ENCODE peak calls at places on chromosomes 2 and 18, in ten cellular contexts. J, Z, V, R, X, H, N, C, M and Y are unnamed samples.

GRCh38 chr2:43136011-43136799 is 90.2 kb downstream of the ZFP36L2 start:
- DNase-seq in J (no peak), Z (peak), V (peak), R (no peak), X (no peak), H (no peak), N (no peak), C (no peak), M (no peak), Y (no peak)

GRCh38 chr2:129767346-129767745 is 212.1 kb upstream of the RAB6C start:
- DNase-seq in J (no peak), Z (no peak), V (no peak), R (no peak), X (no peak), H (no peak), N (no peak), C (no peak), M (no peak), Y (no peak)

GRCh38 chr2:58449286-58450010 is 208.3 kb upstream of the FANCL start:
- DNase-seq in J (no peak), Z (no peak), V (peak), R (no peak), X (no peak), H (no peak), N (no peak), C (no peak), M (no peak), Y (no peak)

GRCh38 chr2:54669677-54670484 is 53.6 kb upstream of the EML6 start:
- DNase-seq in J (peak), Z (no peak), V (no peak), R (no peak), X (peak), H (peak), N (no peak), C (peak), M (peak), Y (no peak)

GRCh38 chr2:98277156-98277859 is 68.9 kb upstream of the CNGA3 start:
- DNase-seq in J (no peak), Z (no peak), V (no peak), R (no peak), X (no peak), H (no peak), N (no peak), C (no peak), M (no peak), Y (no peak)

GRCh38 chr2:30193104-30193681 is 38.1 kb upstream of the LBH start:
- DNase-seq in J (no peak), Z (no peak), V (no peak), R (no peak), X (no peak), H (peak), N (no peak), C (no peak), M (no peak), Y (no peak)

GRCh38 chr2:55155764-55156221 is 76.3 kb downstream of the CLHC1 start:
- DNase-seq in J (peak), Z (peak), V (no peak), R (no peak), X (peak), H (peak), N (no peak), C (peak), M (peak), Y (no peak)

GRCh38 chr18:79001001-79001400 is 21.4 kb downstream of the SALL3 start:
- DNase-seq in J (no peak), Z (no peak), V (no peak), R (no peak), X (no peak), H (no peak), N (no peak), C (no peak), M (no peak), Y (no peak)

GRCh38 chr2:232398293-232399034 is 8.2 kb upstream of the ALPG start:
- DNase-seq in J (no peak), Z (peak), V (no peak), R (no peak), X (no peak), H (no peak), N (no peak), C (no peak), M (no peak), Y (no peak)

GRCh38 chr2:43609304-43609883 is 13.6 kb upstream of the THADA start:
- DNase-seq in J (peak), Z (peak), V (peak), R (no peak), X (peak), H (peak), N (peak), C (peak), M (peak), Y (peak)

GRCh38 chr2:106581755-106582430 is 94.7 kb downstream of the CD8B2 start:
- DNase-seq in J (peak), Z (no peak), V (peak), R (peak), X (peak), H (peak), N (peak), C (peak), M (peak), Y (peak)

GRCh38 chr18:50560681-50561629 is 1.1 kb downstream of the MAPK4 start:
- DNase-seq in J (no peak), Z (no peak), V (no peak), R (no peak), X (peak), H (no peak), N (no peak), C (no peak), M (no peak), Y (peak)

GRCh38 chr2:152407806-152408205 is 72.8 kb downstream of the FMNL2 start:
- DNase-seq in J (no peak), Z (no peak), V (no peak), R (no peak), X (no peak), H (no peak), N (no peak), C (no peak), M (no peak), Y (no peak)

GRCh38 chr18:28657836-28658410 is 481.0 kb upstream of the CDH2 start:
- DNase-seq in J (no peak), Z (no peak), V (no peak), R (no peak), X (no peak), H (peak), N (no peak), C (peak), M (peak), Y (no peak)

GRCh38 chr18:55634545-55634944 is 46.6 kb upstream of the TCF4 start:
- DNase-seq in J (peak), Z (peak), V (no peak), R (no peak), X (no peak), H (peak), N (no peak), C (peak), M (peak), Y (no peak)

GRCh38 chr2:161228511-161229240 is 68.4 kb downstream of the TANK start:
- DNase-seq in J (peak), Z (no peak), V (no peak), R (no peak), X (no peak), H (no peak), N (no peak), C (peak), M (no peak), Y (no peak)

GRCh38 chr2:234051374-234052070 is 1.0 kb downstream of the SPP2 start:
- DNase-seq in J (peak), Z (no peak), V (no peak), R (no peak), X (no peak), H (no peak), N (no peak), C (no peak), M (no peak), Y (no peak)

GRCh38 chr18:26405190-26405781 is 143.1 kb downstream of the KCTD1 start:
- DNase-seq in J (peak), Z (peak), V (peak), R (no peak), X (peak), H (peak), N (peak), C (peak), M (peak), Y (no peak)

GRCh38 chr2:19494241-19494640 is 135.8 kb upstream of the OSR1 start:
- DNase-seq in J (no peak), Z (no peak), V (no peak), R (no peak), X (no peak), H (no peak), N (no peak), C (no peak), M (no peak), Y (no peak)

GRCh38 chr2:7672027-7672684 is 754.9 kb downstream of the RNF144A start:
- DNase-seq in J (peak), Z (no peak), V (peak), R (no peak), X (peak), H (peak), N (no peak), C (peak), M (peak), Y (peak)

GRCh38 chr2:198483046-198483445 is 678.7 kb downstream of the PLCL1 start:
- DNase-seq in J (no peak), Z (no peak), V (no peak), R (no peak), X (no peak), H (no peak), N (no peak), C (no peak), M (no peak), Y (no peak)

GRCh38 chr2:207073791-207074678 is 91.7 kb downstream of the KLF7 start:
- DNase-seq in J (peak), Z (no peak), V (no peak), R (no peak), X (no peak), H (no peak), N (no peak), C (no peak), M (no peak), Y (no peak)
- TF ChIP-seq CTCF in J (no peak), Z (no peak), V (no peak), R (no peak), X (no peak), H (no peak), N (no peak), C (no peak), M (no peak), Y (no peak)

DNA sequence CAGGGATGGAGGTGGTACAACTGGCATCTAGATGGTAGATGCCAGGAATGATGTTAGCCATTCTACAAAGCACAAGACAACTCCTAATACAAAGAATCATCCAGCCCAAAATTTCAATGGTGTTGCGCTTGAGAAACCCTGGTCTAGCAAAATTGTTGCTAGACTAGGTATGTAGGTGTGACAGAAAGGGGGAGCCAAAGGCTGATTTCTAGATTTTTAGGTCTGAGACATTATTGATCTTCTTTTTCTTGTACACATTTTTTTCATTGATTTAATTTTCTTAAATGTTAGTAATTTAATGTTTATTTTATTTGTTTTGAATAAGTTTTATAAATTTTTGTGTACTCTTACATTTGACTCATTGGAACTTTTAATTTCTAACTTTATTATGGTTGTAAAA is 216.4 kb downstream of the FSIP2 start:
- DNase-seq in J (no peak), Z (no peak), V (no peak), R (no peak), X (no peak), H (no peak), N (no peak), C (no peak), M (no peak), Y (no peak)
- TF ChIP-seq CTCF in J (no peak), Z (no peak), V (no peak), R (no peak), X (no peak), H (no peak), N (no peak), C (no peak), M (no peak), Y (no peak)

GRCh38 chr18:27608742-27609141 is 423.6 kb upstream of the CHST9 start:
- DNase-seq in J (peak), Z (no peak), V (peak), R (no peak), X (no peak), H (peak), N (no peak), C (no peak), M (peak), Y (no peak)
- TF ChIP-seq CTCF in J (peak), Z (peak), V (peak), R (peak), X (no peak), H (peak), N (peak), C (peak), M (peak), Y (peak)

GRCh38 chr2:40256008-40256407 is 195.9 kb downstream of the SLC8A1 start:
- DNase-seq in J (no peak), Z (no peak), V (no peak), R (no peak), X (no peak), H (no peak), N (no peak), C (no peak), M (no peak), Y (no peak)
- TF ChIP-seq CTCF in J (no peak), Z (no peak), V (no peak), R (no peak), X (no peak), H (no peak), N (no peak), C (no peak), M (no peak), Y (no peak)